ENCODE peak calls at places on chromosomes 13 and 19, in ten cellular contexts. O is bronchial epithelial cell, V is thoracic aorta, F is choroid plexus epithelial cell, X is GM12865, I is lower leg skin, A is BJ, Z is ovary, Q is psoas muscle, G is endodermal cell. J is an unnamed sample.
A peak's percentile ranks its signal among the peaks of the same experiment; 100 is the strongest.

GRCh38 chr13:45167611-45168554 is 33.0 kb downstream of the KCTD4 start:
- DNase-seq in X (no peak), F (peak; percentile 16), I (peak; percentile 78), Z (no peak), Q (no peak), O (peak; percentile 99), G (no peak), A (no peak), V (no peak), J (no peak)

GRCh38 chr13:57787058-57787791 is 155.7 kb downstream of the PCDH17 start:
- DNase-seq in X (no peak), I (no peak), G (peak; percentile 63), A (no peak), Z (no peak), F (no peak), O (no peak), Q (no peak), V (no peak), J (no peak)

GRCh38 chr13:114019367-114019766 is 45.5 kb upstream of the C13orf46 start:
- DNase-seq in A (no peak), I (no peak), X (peak; percentile 52), Z (no peak), F (no peak), O (no peak), Q (no peak), V (no peak), G (peak; percentile 78), J (no peak)

GRCh38 chr13:43293561-43293960 is 270.2 kb downstream of the DNAJC15 start:
- DNase-seq in A (no peak), G (no peak), Q (no peak), X (no peak), I (no peak), O (no peak), V (no peak), F (no peak), Z (no peak), J (no peak)

GRCh38 chr19:48444933-48445194 is 919 bp upstream of the GRWD1 start:
- DNase-seq in O (no peak), F (no peak), Q (no peak), I (no peak), Z (no peak), G (no peak), A (no peak), X (no peak), V (no peak), J (no peak)

GRCh38 chr13:75359266-75359665 is 122.7 kb downstream of the TBC1D4 start:
- DNase-seq in G (no peak), A (peak; percentile 55), O (peak; percentile 84), Q (no peak), I (no peak), F (peak; percentile 93), V (no peak), X (no peak), Z (no peak), J (no peak)

GRCh38 chr13:29845440-29846056 is 4.9 kb downstream of the UBL3 start:
- DNase-seq in I (no peak), Q (no peak), F (peak; percentile 50), Z (no peak), A (no peak), V (no peak), G (no peak), O (no peak), X (no peak), J (no peak)

GRCh38 chr19:57665261-57665806 is 3.4 kb upstream of the ZSCAN4 start:
- DNase-seq in G (no peak), O (no peak), A (no peak), Z (no peak), F (no peak), V (no peak), X (no peak), Q (no peak), I (no peak), J (no peak)

GRCh38 chr19:6577410-6578125 is 13.4 kb downstream of the CD70 start:
- DNase-seq in V (no peak), O (peak; percentile 86), Z (no peak), G (no peak), X (peak; percentile 97), Q (no peak), I (no peak), A (no peak), F (no peak), J (peak; percentile 68)

GRCh38 chr19:41700381-41701195 is 7.8 kb upstream of the CEACAM5 start:
- DNase-seq in Q (no peak), Z (no peak), X (no peak), V (no peak), G (peak; percentile 29), A (no peak), F (no peak), O (no peak), I (no peak), J (no peak)

GRCh38 chr19:10392120-10392519 is 11.2 kb downstream of the CDC37 start:
- DNase-seq in Q (no peak), I (no peak), A (no peak), X (no peak), Z (no peak), G (no peak), F (no peak), V (no peak), O (no peak), J (no peak)

GRCh38 chr19:2081873-2082810 is 14.0 kb downstream of the MOB3A start:
- DNase-seq in A (no peak), V (no peak), Q (peak; percentile 62), F (no peak), X (peak; percentile 74), I (no peak), Z (no peak), O (no peak), G (no peak), J (peak; percentile 39)

GRCh38 chr13:25175431-25175830 is 3.3 kb upstream of the AMER2 start:
- DNase-seq in I (no peak), A (no peak), Z (no peak), V (no peak), F (no peak), Q (no peak), G (no peak), O (no peak), X (no peak), J (no peak)

GRCh38 chr13:98563071-98563470 is 13.8 kb downstream of the STK24 start:
- DNase-seq in F (peak; percentile 38), Z (no peak), Q (no peak), G (no peak), O (no peak), A (no peak), I (no peak), V (no peak), X (peak; percentile 68), J (peak; percentile 71)

GRCh38 chr13:98570929-98571372 is 6.0 kb downstream of the STK24 start:
- DNase-seq in G (no peak), F (peak; percentile 35), Z (no peak), V (no peak), X (peak; percentile 93), Q (no peak), A (no peak), O (peak; percentile 86), I (no peak), J (peak; percentile 49)

GRCh38 chr13:98567140-98567539 is 9.8 kb downstream of the STK24 start:
- DNase-seq in X (no peak), Z (no peak), V (no peak), F (no peak), Q (no peak), I (no peak), G (no peak), A (no peak), O (no peak), J (no peak)

GRCh38 chr13:98564204-98564603 is 12.7 kb downstream of the STK24 start:
- DNase-seq in X (no peak), O (no peak), V (no peak), A (no peak), Q (no peak), Z (no peak), G (no peak), I (no peak), F (no peak), J (no peak)

GRCh38 chr13:98565726-98566577 is 11.0 kb downstream of the STK24 start:
- DNase-seq in Q (peak; percentile 70), I (no peak), X (peak; percentile 37), Z (peak; percentile 42), G (no peak), F (no peak), O (no peak), A (no peak), V (no peak), J (no peak)
- H3K4me3 ChIP-seq in Q (peak overlapping the region; percentile 45), I (no peak overlapping the region), X (no peak overlapping the region), Z (no peak overlapping the region), G (no peak overlapping the region), F (no peak overlapping the region), O (no peak overlapping the region), A (no peak overlapping the region), V (peak overlapping the region; percentile 62), J (no peak overlapping the region)

GRCh38 chr19:45340232-45340898 is at the start of gene KLC3:
- DNase-seq in G (peak; percentile 90), X (no peak), A (no peak), F (no peak), Z (no peak), Q (no peak), V (no peak), O (peak; percentile 29), I (no peak), J (no peak)
- H3K4me3 ChIP-seq in G (peak within 1 kb of the TSS; percentile 70), X (no peak within 1 kb of the TSS), A (peak within 1 kb of the TSS; percentile 22), F (no peak within 1 kb of the TSS), Z (no peak within 1 kb of the TSS), Q (peak within 1 kb of the TSS; percentile 49), V (peak within 1 kb of the TSS; percentile 31), O (peak within 1 kb of the TSS; percentile 80), I (peak within 1 kb of the TSS; percentile 46), J (no peak within 1 kb of the TSS)

GRCh38 chr19:29106353-29106885 is 106.5 kb downstream of the UQCRFS1 start:
- DNase-seq in O (no peak), Z (no peak), F (no peak), Q (no peak), A (no peak), V (no peak), X (no peak), I (no peak), G (no peak), J (no peak)

GRCh38 chr19:29105629-29106352 is 107.2 kb downstream of the UQCRFS1 start:
- DNase-seq in I (no peak), Z (no peak), F (no peak), G (no peak), A (no peak), Q (no peak), O (no peak), X (no peak), V (no peak), J (no peak)

GRCh38 chr19:29098863-29099481 is 114.0 kb downstream of the UQCRFS1 start:
- DNase-seq in G (no peak), Q (peak; percentile 88), F (peak; percentile 4), O (peak; percentile 41), A (peak; percentile 70), X (no peak), I (peak; percentile 81), V (peak; percentile 11), Z (peak; percentile 22), J (no peak)

GRCh38 chr19:29107831-29108230 is 105.1 kb downstream of the UQCRFS1 start:
- DNase-seq in V (no peak), Z (no peak), Q (no peak), I (no peak), X (no peak), G (no peak), O (no peak), F (no peak), A (no peak), J (no peak)

GRCh38 chr19:29104605-29105241 is 108.2 kb downstream of the UQCRFS1 start:
- DNase-seq in I (no peak), V (no peak), X (no peak), O (no peak), Z (no peak), F (no peak), A (no peak), G (no peak), Q (no peak), J (no peak)
- H3K4me3 ChIP-seq in I (no peak overlapping the region), V (no peak overlapping the region), X (no peak overlapping the region), O (no peak overlapping the region), Z (no peak overlapping the region), F (no peak overlapping the region), A (no peak overlapping the region), G (no peak overlapping the region), Q (no peak overlapping the region), J (no peak overlapping the region)

GRCh38 chr13:101520672-101521071 is 68.2 kb downstream of the ITGBL1 start:
- DNase-seq in O (peak; percentile 76), X (peak; percentile 13), F (peak; percentile 86), G (no peak), A (no peak), Z (no peak), I (no peak), Q (no peak), V (no peak), J (peak; percentile 65)
- H3K4me3 ChIP-seq in O (no peak overlapping the region), X (no peak overlapping the region), F (no peak overlapping the region), G (no peak overlapping the region), A (no peak overlapping the region), Z (no peak overlapping the region), I (no peak overlapping the region), Q (no peak overlapping the region), V (no peak overlapping the region), J (no peak overlapping the region)